ENCODE peak calls at places on chromosomes 4 and X, in four cellular contexts. U is mucosa of descending colon, K is heart left ventricle, H is body of pancreas. A is an unnamed sample. For H3K4me1, the result is how much of the 10 kb centered on the place peaks cover.

GRCh38 chr4:1711055-1711905 is 839 bp downstream of the SLBP start:
- DNase-seq in U (peak), K (peak), H (peak), A (peak)

GRCh38 chr4:180333156-180333555 is 1910.0 kb upstream of the TENM3 start:
- DNase-seq in U (no peak), K (no peak), H (no peak), A (no peak)

GRCh38 chr4:5198586-5198985 is 147.3 kb downstream of the STK32B start:
- DNase-seq in U (no peak), K (no peak), H (no peak), A (no peak)

GRCh38 chrX:84175943-84176342 is 12.1 kb downstream of the RPS6KA6 start:
- DNase-seq in U (no peak), K (no peak), H (no peak), A (no peak)

GRCh38 chr4:169256101-169256612 is 14.6 kb downstream of the SH3RF1 start:
- DNase-seq in U (no peak), K (no peak), H (no peak), A (no peak)

GRCh38 chr4:133154725-133155124 is 5.6 kb downstream of the PCDH10 start:
- DNase-seq in U (no peak), K (no peak), H (no peak), A (no peak)

GRCh38 chrX:115023811-115024210 is 6.4 kb upstream of the IL13RA2 start:
- DNase-seq in U (no peak), K (no peak), H (no peak), A (no peak)

GRCh38 chrX:53435997-53436396 is 1.8 kb upstream of the HSD17B10 start:
- DNase-seq in U (peak), K (no peak), H (peak), A (peak)

GRCh38 chr4:130478406-130478805 is 1382.5 kb downstream of the C4orf33 start:
- DNase-seq in U (no peak), K (no peak), H (no peak), A (no peak)

GRCh38 chr4:168511780-168512467 is 15.1 kb downstream of the PALLD start:
- DNase-seq in U (peak), K (peak), H (no peak), A (no peak)

GRCh38 chr4:181647396-181648107 is 595.6 kb upstream of the TENM3 start:
- DNase-seq in U (no peak), K (no peak), H (no peak), A (no peak)

GRCh38 chr4:15414601-15415091 is 13.2 kb upstream of the C1QTNF7 start:
- DNase-seq in U (no peak), K (no peak), H (no peak), A (no peak)

GRCh38 chrX:122004127-122004526 is 956.7 kb downstream of the GLUD2 start:
- DNase-seq in U (no peak), K (no peak), H (no peak), A (no peak)

GRCh38 chr4:89712141-89712540 is 124.8 kb downstream of the SNCA start:
- DNase-seq in U (no peak), K (no peak), H (no peak), A (no peak)

GRCh38 chr4:75028196-75028854 is 95.4 kb downstream of the PARM1 start:
- DNase-seq in U (peak), K (no peak), H (peak), A (no peak)

GRCh38 chrX:153338836-153339235 is 4.9 kb downstream of the ZNF275 start:
- DNase-seq in U (no peak), K (no peak), H (no peak), A (no peak)
- H3K4me1 ChIP-seq in U (under half), K (under half), H (under half), A (under half)

GRCh38 chr4:40559585-40560465 is 69.8 kb downstream of the RBM47 start:
- DNase-seq in U (no peak), K (no peak), H (peak), A (no peak)

GRCh38 chr4:40555176-40555900 is 74.3 kb downstream of the RBM47 start:
- DNase-seq in U (no peak), K (no peak), H (no peak), A (no peak)

GRCh38 chr4:40562208-40562607 is 67.5 kb downstream of the RBM47 start:
- DNase-seq in U (no peak), K (no peak), H (no peak), A (no peak)

GRCh38 chr4:40553995-40554394 is 75.7 kb downstream of the RBM47 start:
- DNase-seq in U (no peak), K (no peak), H (no peak), A (no peak)

GRCh38 chr4:40557741-40558140 is 71.9 kb downstream of the RBM47 start:
- DNase-seq in U (no peak), K (no peak), H (no peak), A (no peak)
- H3K4me1 ChIP-seq in U (under half), K (under half), H (under half), A (under half)

GRCh38 chr4:114607086-114607485 is 8.5 kb downstream of the UGT8 start:
- DNase-seq in U (no peak), K (no peak), H (no peak), A (no peak)
- H3K4me1 ChIP-seq in U (under half), K (under half), H (under half), A (under half)

GRCh38 chr4:82785248-82786003 is 13.2 kb downstream of the SCD5 start:
- DNase-seq in U (no peak), K (no peak), H (no peak), A (no peak)

GRCh38 chr4:82789377-82789776 is 9.2 kb downstream of the SCD5 start:
- DNase-seq in U (no peak), K (no peak), H (no peak), A (no peak)

GRCh38 chr4:82786004-82786400 is 12.6 kb downstream of the SCD5 start:
- DNase-seq in U (no peak), K (no peak), H (no peak), A (no peak)

GRCh38 chr4:82786794-82787193 is 11.8 kb downstream of the SCD5 start:
- DNase-seq in U (no peak), K (no peak), H (no peak), A (no peak)

GRCh38 chr4:82787342-82787741 is 11.3 kb downstream of the SCD5 start:
- DNase-seq in U (no peak), K (no peak), H (no peak), A (no peak)
- H3K4me1 ChIP-seq in U (under half), K (under half), H (under half), A (under half)

DNA sequence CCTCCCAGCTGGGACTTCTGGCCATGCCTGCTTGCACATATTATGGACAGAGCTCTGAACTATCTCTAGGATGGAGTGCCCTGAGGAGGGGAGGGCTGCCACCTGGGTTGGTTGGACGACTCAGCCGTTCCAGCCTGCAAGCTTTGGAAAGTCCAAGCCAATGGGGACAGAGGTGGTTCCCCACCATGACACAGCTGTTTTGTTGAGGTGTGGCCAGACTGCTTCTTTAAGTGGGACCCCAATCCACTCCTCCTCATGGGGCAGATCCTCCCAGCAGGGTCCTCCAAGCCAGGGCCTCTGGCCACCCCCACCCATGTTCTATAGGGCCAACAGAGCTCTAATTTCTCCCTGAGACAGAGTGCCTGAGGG is 22.7 kb downstream of the F8A3 start:
- DNase-seq in U (no peak), K (no peak), H (no peak), A (no peak)
- H3K4me1 ChIP-seq in U (under half), K (under half), H (under half), A (under half)

GRCh38 chrX:65920620-65921019 is 119.3 kb downstream of the VSIG4 start:
- DNase-seq in U (no peak), K (no peak), H (no peak), A (no peak)
- H3K4me1 ChIP-seq in U (under half), K (under half), H (under half), A (under half)

GRCh38 chr4:11402192-11402591 is 26.5 kb downstream of the HS3ST1 start:
- DNase-seq in U (no peak), K (no peak), H (no peak), A (no peak)
- H3K4me1 ChIP-seq in U (under half), K (under half), H (under half), A (under half)